ENCODE peak calls at places on chromosomes 4 and X, in eight cellular contexts. T is neural crest cell; C is T-helper 1 cell; D is activated CD4-positive, alpha-beta T cell treated with anti-CD3 and anti-CD28 coated beads, Interleukin-2, amount 50 U/mL, for 24 hours; F is activated T-helper 1 cell treated with Interleukin-2 at 50 U/mL for 16 hours; K is effector CD4-positive, alpha-beta T cell; W is central memory CD4-positive, alpha-beta T cell; V is substantia nigra. Z is an unnamed sample.

GRCh38 chr4:135368826-135369225 is 1167.2 kb upstream of the PABPC4L start:
- DNase-seq in D (no peak), T (no peak), W (no peak), C (no peak), K (no peak), V (no peak), F (no peak), Z (no peak)

GRCh38 chr4:337932-338758 is 531 bp downstream of the ZNF141 start:
- DNase-seq in T (peak; percentile 26), W (no peak), C (peak; percentile 3), F (peak; percentile 28), V (no peak), K (no peak), D (peak; percentile 40), Z (peak; percentile 71)

GRCh38 chrX:133985164-133986007 is at the start of gene GPC3:
- DNase-seq in C (peak; percentile 4), T (peak; percentile 68), D (no peak), K (no peak), W (peak; percentile 8), V (no peak), F (no peak), Z (peak; percentile 65)

GRCh38 chr4:5758741-5759140 is 47.7 kb downstream of the EVC start:
- DNase-seq in D (peak; percentile 36), V (no peak), F (no peak), C (peak; percentile 77), T (no peak), W (no peak), K (no peak), Z (no peak)

GRCh38 chr4:184397516-184398163 is 76.7 kb downstream of the IRF2 start:
- DNase-seq in T (no peak), V (no peak), C (no peak), W (no peak), K (no peak), D (no peak), F (no peak), Z (no peak)

GRCh38 chr4:103018391-103019318 is 850 bp downstream of the SLC9B1 start:
- DNase-seq in V (no peak), C (peak; percentile 13), D (no peak), W (peak; percentile 0), T (no peak), K (no peak), F (no peak), Z (no peak)

GRCh38 chr4:133355636-133356035 is 206.5 kb downstream of the PCDH10 start:
- DNase-seq in D (no peak), F (no peak), W (no peak), T (no peak), V (no peak), K (no peak), C (no peak), Z (no peak)

GRCh38 chr4:41784191-41784979 is 35.9 kb upstream of the PHOX2B start:
- DNase-seq in F (no peak), C (no peak), K (no peak), V (no peak), W (no peak), T (no peak), D (no peak), Z (no peak)

GRCh38 chrX:50691820-50692219 is 122.2 kb downstream of the SHROOM4 start:
- DNase-seq in V (no peak), C (peak; percentile 27), K (no peak), D (peak; percentile 11), W (peak; percentile 21), T (peak; percentile 9), F (no peak), Z (peak; percentile 3)

GRCh38 chrX:111442791-111443190 is 30.8 kb upstream of the DCX start:
- DNase-seq in C (no peak), F (no peak), D (no peak), V (no peak), T (no peak), W (no peak), K (no peak), Z (no peak)

GRCh38 chrX:11427082-11428033 is 134.1 kb downstream of the AMELX start:
- DNase-seq in V (no peak), F (no peak), K (no peak), D (no peak), C (no peak), W (no peak), T (peak; percentile 2), Z (no peak)

GRCh38 chrX:26254436-26254835 is 38.5 kb downstream of the MAGEB5 start:
- DNase-seq in F (no peak), C (no peak), V (no peak), K (no peak), T (no peak), W (no peak), D (no peak), Z (no peak)

GRCh38 chr4:566035-566434 is 10.1 kb downstream of the TMEM271 start:
- DNase-seq in K (no peak), F (no peak), C (no peak), T (no peak), V (no peak), W (no peak), D (no peak), Z (no peak)

GRCh38 chr4:188127157-188127874 is 11.9 kb upstream of the TRIML1 start:
- DNase-seq in F (no peak), V (no peak), K (no peak), T (no peak), C (no peak), D (no peak), W (no peak), Z (no peak)

GRCh38 chr4:159105761-159106243 is 2.9 kb downstream of the RAPGEF2 start:
- DNase-seq in W (no peak), C (peak; percentile 15), D (peak; percentile 10), F (no peak), T (no peak), V (no peak), K (no peak), Z (no peak)

GRCh38 chr4:176849076-176849475 is 56.4 kb upstream of the VEGFC start:
- DNase-seq in V (no peak), F (no peak), C (no peak), W (no peak), D (no peak), K (no peak), T (no peak), Z (no peak)

GRCh38 chr4:74109116-74109791 is 10.3 kb upstream of the CXCL2 start:
- DNase-seq in V (no peak), K (no peak), C (peak; percentile 51), F (no peak), T (no peak), D (no peak), W (no peak), Z (no peak)

GRCh38 chrX:108795240-108795639 is 58.9 kb upstream of the IRS4 start:
- DNase-seq in V (no peak), D (no peak), K (no peak), F (no peak), T (no peak), C (no peak), W (no peak), Z (no peak)

GRCh38 chr4:64520393-64520792 is 111.1 kb upstream of the TECRL start:
- DNase-seq in W (no peak), K (no peak), F (no peak), D (no peak), T (no peak), V (no peak), C (no peak), Z (no peak)

GRCh38 chr4:109915385-109916002 is 2.8 kb downstream of the EGF start:
- DNase-seq in D (no peak), T (no peak), W (no peak), F (no peak), C (no peak), V (no peak), K (no peak), Z (no peak)

GRCh38 chr4:83115000-83115399 is 471 bp upstream of the PLAC8 start:
- DNase-seq in D (no peak), C (no peak), K (no peak), T (no peak), V (no peak), F (no peak), W (no peak), Z (no peak)

GRCh38 chr4:81314196-81314896 is 99.3 kb upstream of the PRKG2 start:
- DNase-seq in W (no peak), K (no peak), D (no peak), T (no peak), V (no peak), C (no peak), F (no peak), Z (no peak)

GRCh38 chr4:45350438-45350837 is 624.1 kb upstream of the GNPDA2 start:
- DNase-seq in K (no peak), W (no peak), C (no peak), T (no peak), D (no peak), V (no peak), F (no peak), Z (peak; percentile 7)

GRCh38 chr4:161291222-161291621 is 872.6 kb downstream of the FSTL5 start:
- DNase-seq in W (no peak), K (no peak), F (no peak), C (no peak), D (no peak), T (no peak), V (no peak), Z (no peak)

GRCh38 chr4:105182211-105182610 is 35.5 kb downstream of the TET2 start:
- DNase-seq in D (no peak), C (no peak), T (no peak), K (no peak), V (no peak), W (no peak), F (no peak), Z (no peak)

GRCh38 chr4:77187231-77187630 is 30.2 kb downstream of the CCNG2 start:
- DNase-seq in F (no peak), C (no peak), K (no peak), D (no peak), T (no peak), V (no peak), W (no peak), Z (no peak)

GRCh38 chrX:145623453-145623852 is 194.2 kb upstream of the SLITRK2 start:
- DNase-seq in K (no peak), F (no peak), T (no peak), W (no peak), C (no peak), V (no peak), D (no peak), Z (no peak)

GRCh38 chrX:55783723-55784122 is 66.2 kb downstream of the RRAGB start:
- DNase-seq in C (no peak), T (no peak), F (no peak), W (no peak), D (no peak), K (no peak), V (no peak), Z (no peak)

GRCh38 chr4:33171873-33172550 is 2451.8 kb downstream of the PCDH7 start:
- DNase-seq in D (no peak), T (no peak), K (no peak), C (no peak), W (no peak), V (no peak), F (no peak), Z (no peak)

GRCh38 chrX:113429011-113429410 is 588.4 kb upstream of the AMOT start:
- DNase-seq in V (no peak), W (no peak), D (no peak), T (no peak), C (no peak), F (no peak), K (no peak), Z (no peak)

GRCh38 chr4:17781831-17782287 is 438 bp upstream of the FAM184B start:
- DNase-seq in W (no peak), F (no peak), T (peak; percentile 3), K (no peak), C (no peak), V (no peak), D (no peak), Z (no peak)

GRCh38 chrX:13254076-13254785 is 65.6 kb downstream of the ATXN3L start:
- DNase-seq in V (no peak), D (no peak), F (no peak), T (no peak), K (no peak), W (no peak), C (peak; percentile 5), Z (peak; percentile 7)

GRCh38 chr4:135927651-135928050 is 1604.6 kb downstream of the PCDH18 start:
- DNase-seq in K (no peak), W (no peak), C (no peak), F (no peak), D (no peak), T (no peak), V (no peak), Z (no peak)

GRCh38 chrX:109374276-109374960 is 107.5 kb downstream of the GUCY2F start:
- DNase-seq in T (no peak), K (no peak), V (no peak), D (no peak), W (no peak), C (no peak), F (no peak), Z (no peak)

Z was measured in DND-41.